ENCODE peak calls at places on chromosomes 11 and 22, in six cellular contexts. S is skeletal muscle cell, L is HCT116, C is sigmoid colon, H is AG04450, G is aorta. K is an unnamed sample.

GRCh38 chr22:38098410-38099249 is 11.9 kb downstream of the BAIAP2L2 start:
- DNase-seq in S (no peak), L (no peak), C (no peak), H (no peak), G (peak), K (peak)

GRCh38 chr11:32333335-32333991 is 101.9 kb downstream of the WT1 start:
- DNase-seq in S (no peak), L (no peak), C (peak), H (peak), G (peak), K (peak)

GRCh38 chr11:111969344-111969743 is 32.2 kb downstream of the DIXDC1 start:
- DNase-seq in S (no peak), L (no peak), C (no peak), H (no peak), G (no peak), K (no peak)

GRCh38 chr11:20367313-20367948 is 3.9 kb downstream of the HTATIP2 start:
- DNase-seq in S (peak), L (peak), C (peak), H (peak), G (peak), K (peak)

GRCh38 chr11:2588809-2589537 is 110.8 kb downstream of the KCNQ1OT1 start:
- DNase-seq in S (no peak), L (no peak), C (no peak), H (no peak), G (peak), K (peak)

GRCh38 chr11:66976048-66976467 is 954 bp downstream of the C11orf86 start:
- DNase-seq in S (no peak), L (no peak), C (no peak), H (no peak), G (no peak), K (no peak)

GRCh38 chr22:30541979-30542810 is 4.3 kb downstream of the SEC14L6 start:
- DNase-seq in S (no peak), L (no peak), C (no peak), H (no peak), G (no peak), K (no peak)

GRCh38 chr11:37504066-37504611 is 906.1 kb upstream of the RAG2 start:
- DNase-seq in S (peak), L (no peak), C (no peak), H (peak), G (no peak), K (no peak)

GRCh38 chr11:128572965-128573364 is 14.4 kb downstream of the ETS1 start:
- DNase-seq in S (no peak), L (no peak), C (peak), H (no peak), G (no peak), K (no peak)

GRCh38 chr11:117839936-117840813 is 15.6 kb upstream of the FXYD2 start:
- DNase-seq in S (no peak), L (no peak), C (peak), H (no peak), G (no peak), K (peak)

GRCh38 chr11:12284321-12285050 is 92.9 kb upstream of the PARVA start:
- DNase-seq in S (no peak), L (no peak), C (no peak), H (peak), G (no peak), K (no peak)

GRCh38 chr11:9748361-9748970 is 84.6 kb downstream of the SWAP70 start:
- DNase-seq in S (no peak), L (peak), C (peak), H (no peak), G (peak), K (peak)

DNA sequence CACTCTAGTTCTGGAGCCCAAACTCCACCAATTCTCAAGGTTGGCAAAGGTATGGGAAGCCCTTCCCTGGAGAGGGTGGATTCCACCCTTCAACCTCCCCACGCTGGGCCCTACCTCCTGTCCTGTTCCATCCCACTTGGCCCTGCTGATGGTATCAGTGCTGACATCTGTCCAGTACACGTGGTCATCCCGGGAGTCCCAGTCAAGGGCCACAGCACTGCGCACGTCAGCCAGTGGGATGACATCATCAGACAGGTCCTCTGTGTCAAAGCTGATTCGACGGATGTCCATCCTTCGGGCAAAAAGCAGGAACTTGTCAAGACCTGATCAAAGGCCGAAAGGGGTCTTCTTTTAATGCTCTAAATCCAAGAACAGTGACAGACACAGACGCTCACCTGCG is 32.1 kb downstream of the LRP4 start:
- DNase-seq in S (no peak), L (no peak), C (no peak), H (no peak), G (no peak), K (no peak)
- H3K4me3 ChIP-seq in S (no peak), L (no peak), C (no peak), H (no peak), G (no peak), K (no peak)

GRCh38 chr22:42344391-42344861 is 74.0 kb upstream of the TCF20 start:
- DNase-seq in S (no peak), L (no peak), C (peak), H (no peak), G (peak), K (no peak)
- H3K4me3 ChIP-seq in S (peak), L (no peak), C (peak), H (peak), G (no peak), K (no peak)

GRCh38 chr11:84316866-84317560 is 1030.8 kb upstream of the CCDC90B start:
- DNase-seq in S (peak), L (no peak), C (no peak), H (no peak), G (no peak), K (no peak)
- H3K4me3 ChIP-seq in S (peak), L (no peak), C (peak), H (no peak), G (no peak), K (no peak)

GRCh38 chr22:46074771-46075551 is 75.4 kb upstream of the PPARA start:
- DNase-seq in S (no peak), L (no peak), C (peak), H (no peak), G (peak), K (peak)

GRCh38 chr22:46078241-46079092 is 71.9 kb upstream of the PPARA start:
- DNase-seq in S (no peak), L (no peak), C (peak), H (no peak), G (peak), K (peak)

GRCh38 chr22:46075764-46076531 is 74.4 kb upstream of the PPARA start:
- DNase-seq in S (no peak), L (no peak), C (peak), H (no peak), G (peak), K (peak)

GRCh38 chr22:46077669-46078099 is 72.6 kb upstream of the PPARA start:
- DNase-seq in S (no peak), L (no peak), C (peak), H (no peak), G (peak), K (no peak)

DNA sequence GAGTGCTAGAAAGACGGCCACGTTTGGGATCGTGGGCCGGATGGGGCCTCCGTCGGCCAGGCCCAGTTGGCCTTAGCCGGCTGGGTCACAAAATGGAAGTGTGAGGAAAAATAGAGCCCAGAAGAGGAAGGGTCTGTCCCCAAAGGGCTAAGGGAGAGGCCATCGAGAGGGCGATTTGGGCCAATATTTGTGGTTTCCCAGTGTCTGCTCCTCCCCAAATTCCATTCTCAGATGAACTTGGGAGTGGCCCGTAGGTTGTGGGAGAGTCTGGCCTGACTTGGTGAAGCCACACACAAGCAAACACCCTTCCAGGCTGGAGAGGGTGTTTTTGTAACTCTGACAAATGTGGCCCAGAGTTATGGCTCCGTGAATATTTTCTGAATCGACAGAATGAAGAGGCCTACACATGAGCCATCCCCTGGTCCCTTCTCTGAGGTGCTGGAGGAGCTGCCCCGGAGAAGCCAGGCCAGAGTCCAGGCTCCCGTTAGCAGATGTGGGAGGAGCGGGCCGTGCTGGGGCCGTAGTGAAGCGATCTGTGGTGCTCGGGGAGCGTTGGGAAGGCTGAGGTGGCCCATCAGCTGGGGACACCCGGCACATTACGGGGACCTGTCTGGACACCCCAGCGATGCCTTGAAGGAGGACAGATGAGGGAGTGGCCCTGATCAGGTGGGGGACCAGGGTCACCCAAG is 73.5 kb upstream of the PPARA start:
- DNase-seq in S (no peak), L (no peak), C (peak), H (no peak), G (peak), K (peak)
- H3K4me3 ChIP-seq in S (peak), L (peak), C (peak), H (peak), G (no peak), K (no peak)

DNA sequence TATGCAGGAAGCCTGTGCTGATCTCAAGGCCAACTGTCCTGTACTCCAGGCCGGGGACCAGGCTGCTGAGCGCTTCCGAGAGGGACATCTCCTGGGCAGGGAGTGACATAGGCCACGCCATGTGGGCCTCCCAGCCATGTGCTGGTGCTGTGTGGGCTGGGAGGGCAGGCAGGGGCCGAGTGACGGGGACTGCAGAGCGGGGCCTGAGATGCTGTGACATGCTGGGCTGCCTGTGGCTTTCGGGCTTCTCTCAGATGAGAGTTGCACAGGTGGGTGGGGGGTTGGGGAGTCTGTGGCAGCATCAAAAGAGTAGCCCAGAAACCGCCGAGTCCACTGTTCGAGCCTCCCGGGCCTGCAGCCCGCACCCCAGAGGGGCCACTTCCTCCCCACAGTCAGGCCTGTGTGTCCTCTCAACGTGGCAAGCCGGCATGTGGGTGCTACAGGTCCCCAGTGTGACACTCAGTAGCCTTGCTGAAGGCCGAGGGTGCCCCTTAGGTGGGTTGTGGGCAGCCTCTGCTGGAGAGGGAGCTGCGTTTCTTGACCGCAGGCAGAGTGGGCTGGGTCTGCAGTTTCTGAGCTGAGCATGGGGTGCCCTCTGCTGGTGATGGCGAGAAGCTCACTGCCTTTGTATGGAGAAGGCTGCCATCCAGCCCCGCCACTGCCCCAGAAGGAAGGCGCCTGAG is 101.2 kb downstream of the BCR start:
- DNase-seq in S (no peak), L (peak), C (peak), H (peak), G (peak), K (peak)
- H3K4me3 ChIP-seq in S (no peak), L (no peak), C (peak), H (no peak), G (no peak), K (no peak)

GRCh38 chr11:73324116-73324515 is 16.0 kb downstream of the ARHGEF17 start:
- DNase-seq in S (no peak), L (no peak), C (peak), H (no peak), G (no peak), K (no peak)
- H3K4me3 ChIP-seq in S (no peak), L (no peak), C (no peak), H (no peak), G (no peak), K (no peak)

GRCh38 chr11:113314389-113315301 is at the start of gene TTC12:
- DNase-seq in S (peak), L (peak), C (peak), H (peak), G (peak), K (peak)

GRCh38 chr11:113316251-113316650 is 1.9 kb downstream of the TTC12 start:
- DNase-seq in S (no peak), L (no peak), C (no peak), H (no peak), G (no peak), K (no peak)

GRCh38 chr11:113311536-113311935 is 2.8 kb upstream of the TTC12 start:
- DNase-seq in S (peak), L (no peak), C (no peak), H (no peak), G (no peak), K (no peak)

GRCh38 chr11:113314065-113314388 is 356 bp upstream of the TTC12 start:
- DNase-seq in S (no peak), L (no peak), C (no peak), H (no peak), G (no peak), K (no peak)

GRCh38 chr11:113313601-113314000 is 782 bp upstream of the TTC12 start:
- DNase-seq in S (no peak), L (no peak), C (no peak), H (no peak), G (no peak), K (no peak)
- H3K4me3 ChIP-seq in S (no peak), L (no peak), C (no peak), H (no peak), G (no peak), K (no peak)

DNA sequence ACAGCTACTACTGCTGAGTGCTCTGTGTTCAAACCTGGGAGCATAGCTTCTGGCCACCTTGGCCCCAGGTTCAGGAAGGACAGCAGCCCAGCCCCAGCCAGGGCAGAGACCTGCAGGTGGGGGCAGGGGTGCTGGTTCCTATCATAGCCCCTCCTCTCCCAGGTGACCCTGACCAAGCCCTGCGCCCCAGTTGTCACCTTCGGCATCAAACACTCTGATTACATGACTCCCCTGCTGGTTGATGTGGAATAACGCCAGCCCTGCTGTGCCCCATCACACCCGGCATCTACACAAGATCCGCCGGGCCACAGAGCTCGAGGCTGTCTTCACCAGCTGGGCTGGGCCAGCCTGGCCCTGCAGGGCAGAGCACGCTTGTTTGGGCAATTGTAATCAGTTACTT is 6.9 kb downstream of the SCGB1C1 start:
- DNase-seq in S (no peak), L (no peak), C (peak), H (no peak), G (no peak), K (peak)
- H3K4me3 ChIP-seq in S (no peak), L (no peak), C (no peak), H (no peak), G (no peak), K (no peak)

GRCh38 chr11:68817554-68817953 is 24.2 kb downstream of the CPT1A start:
- DNase-seq in S (no peak), L (no peak), C (no peak), H (no peak), G (peak), K (no peak)

GRCh38 chr11:68818181-68818580 is 23.5 kb downstream of the CPT1A start:
- DNase-seq in S (no peak), L (no peak), C (no peak), H (no peak), G (no peak), K (no peak)

GRCh38 chr11:68813778-68814177 is 27.9 kb downstream of the CPT1A start:
- DNase-seq in S (no peak), L (no peak), C (no peak), H (no peak), G (no peak), K (no peak)

GRCh38 chr11:68816917-68817419 is 24.7 kb downstream of the CPT1A start:
- DNase-seq in S (no peak), L (no peak), C (no peak), H (no peak), G (no peak), K (no peak)

GRCh38 chr11:68816251-68816776 is 25.4 kb downstream of the CPT1A start:
- DNase-seq in S (no peak), L (no peak), C (no peak), H (no peak), G (peak), K (no peak)
- H3K4me3 ChIP-seq in S (no peak), L (no peak), C (no peak), H (no peak), G (no peak), K (no peak)

K was measured in Peyer's patch.